ENCODE peak calls at places on chromosome 3, in ten cellular contexts. O is globus pallidus, F is HTR-8/SVneo, S is AG09319, V is stomach, N is anterior cingulate cortex, D is hepatic stellate cell, H is GM13977, X is HuH-7, G is nephron progenitor cell. R is an unnamed sample.

GRCh38 chr3:59573911-59574310 is 524.1 kb upstream of the CFAP20DC start:
- DNase-seq in O (peak; percentile 93), F (no peak), S (peak; percentile 78), V (no peak), N (peak; percentile 67), D (peak; percentile 16), H (no peak), X (no peak), G (no peak), R (no peak)

GRCh38 chr3:130517541-130517940 is 564 bp downstream of the COL6A6 start:
- DNase-seq in O (no peak), F (no peak), S (no peak), V (no peak), N (no peak), D (no peak), H (no peak), X (no peak), G (peak; percentile 12), R (no peak)

GRCh38 chr3:58306662-58307286 is 454 bp downstream of the HTD2 start:
- DNase-seq in O (no peak), F (no peak), S (no peak), V (peak; percentile 30), N (no peak), D (peak; percentile 46), H (peak; percentile 52), X (no peak), G (peak; percentile 40), R (peak; percentile 57)

GRCh38 chr3:14497321-14497720 is 42.8 kb downstream of the GRIP2 start:
- DNase-seq in O (no peak), F (no peak), S (no peak), V (no peak), N (no peak), D (no peak), H (no peak), X (peak; percentile 66), G (no peak), R (no peak)

GRCh38 chr3:49900491-49901153 is 3.1 kb downstream of the MST1R start:
- DNase-seq in O (no peak), F (peak; percentile 82), S (no peak), V (peak; percentile 93), N (no peak), D (peak; percentile 70), H (no peak), X (no peak), G (no peak), R (peak; percentile 91)

GRCh38 chr3:146503459-146504202 is 34.3 kb upstream of the PLSCR2 start:
- DNase-seq in O (no peak), F (peak; percentile 46), S (peak; percentile 44), V (no peak), N (no peak), D (peak; percentile 56), H (peak; percentile 45), X (no peak), G (no peak), R (peak; percentile 55)

GRCh38 chr3:135217730-135218129 is 422.7 kb downstream of the EPHB1 start:
- DNase-seq in O (no peak), F (no peak), S (no peak), V (no peak), N (no peak), D (no peak), H (no peak), X (no peak), G (no peak), R (no peak)

GRCh38 chr3:99562990-99563607 is 75.3 kb upstream of the COL8A1 start:
- DNase-seq in O (no peak), F (peak; percentile 8), S (no peak), V (no peak), N (no peak), D (no peak), H (no peak), X (no peak), G (no peak), R (no peak)

GRCh38 chr3:170107926-170108325 is 70.1 kb downstream of the GPR160 start:
- DNase-seq in O (no peak), F (no peak), S (no peak), V (no peak), N (no peak), D (no peak), H (no peak), X (no peak), G (no peak), R (no peak)

GRCh38 chr3:24123596-24123995 is 178.5 kb downstream of the NR1D2 start:
- DNase-seq in O (no peak), F (peak; percentile 34), S (no peak), V (no peak), N (no peak), D (peak; percentile 40), H (no peak), X (no peak), G (no peak), R (no peak)

GRCh38 chr3:133930341-133930933 is 34.8 kb upstream of the RAB6B start:
- DNase-seq in O (peak; percentile 22), F (peak; percentile 62), S (peak; percentile 47), V (no peak), N (no peak), D (peak; percentile 58), H (peak; percentile 61), X (peak; percentile 70), G (no peak), R (no peak)

GRCh38 chr3:160464321-160464720 is 14.7 kb upstream of the TRIM59 start:
- DNase-seq in O (peak; percentile 96), F (no peak), S (no peak), V (no peak), N (peak; percentile 61), D (no peak), H (no peak), X (no peak), G (no peak), R (no peak)

GRCh38 chr3:50321146-50321843 is 1.2 kb downstream of the HYAL2 start:
- DNase-seq in O (peak; percentile 89), F (peak; percentile 94), S (peak; percentile 68), V (peak; percentile 92), N (peak; percentile 92), D (peak; percentile 96), H (peak; percentile 93), X (peak; percentile 91), G (peak; percentile 90), R (peak; percentile 95)

GRCh38 chr3:164641071-164641470 is 437.2 kb downstream of the SI start:
- DNase-seq in O (no peak), F (no peak), S (peak; percentile 65), V (no peak), N (no peak), D (no peak), H (no peak), X (no peak), G (no peak), R (no peak)

GRCh38 chr3:53171827-53172505 is 11.0 kb downstream of the PRKCD start:
- DNase-seq in O (no peak), F (no peak), S (no peak), V (no peak), N (no peak), D (no peak), H (no peak), X (no peak), G (no peak), R (no peak)

GRCh38 chr3:154843647-154844046 is 236.5 kb upstream of the MME start:
- DNase-seq in O (no peak), F (no peak), S (no peak), V (no peak), N (no peak), D (no peak), H (no peak), X (no peak), G (no peak), R (no peak)

GRCh38 chr3:108250626-108251025 is 28.4 kb upstream of the IFT57 start:
- DNase-seq in O (no peak), F (no peak), S (no peak), V (no peak), N (no peak), D (no peak), H (no peak), X (no peak), G (no peak), R (no peak)

GRCh38 chr3:58564456-58565160 is 12.6 kb downstream of the FAM107A start:
- DNase-seq in O (no peak), F (peak; percentile 70), S (no peak), V (no peak), N (no peak), D (peak; percentile 83), H (no peak), X (no peak), G (no peak), R (no peak)

GRCh38 chr3:180294282-180295027 is 257.7 kb upstream of the PEX5L start:
- DNase-seq in O (no peak), F (no peak), S (no peak), V (no peak), N (no peak), D (no peak), H (no peak), X (no peak), G (no peak), R (no peak)

GRCh38 chr3:171825222-171825828 is 15.0 kb upstream of the PLD1 start:
- DNase-seq in O (no peak), F (peak; percentile 41), S (peak; percentile 88), V (no peak), N (no peak), D (no peak), H (no peak), X (peak; percentile 60), G (no peak), R (no peak)

GRCh38 chr3:10240799-10241198 is 7.5 kb upstream of the TATDN2 start:
- DNase-seq in O (no peak), F (no peak), S (no peak), V (no peak), N (no peak), D (no peak), H (no peak), X (no peak), G (no peak), R (no peak)

GRCh38 chr3:98333989-98334606 is 19.6 kb upstream of the OR5K4 start:
- DNase-seq in O (no peak), F (no peak), S (no peak), V (no peak), N (no peak), D (no peak), H (no peak), X (peak; percentile 15), G (no peak), R (no peak)

GRCh38 chr3:126832933-126833332 is 128.9 kb downstream of the CHCHD6 start:
- DNase-seq in O (no peak), F (no peak), S (no peak), V (no peak), N (no peak), D (no peak), H (no peak), X (no peak), G (no peak), R (no peak)

GRCh38 chr3:63779227-63779626 is 39.9 kb upstream of the C3orf49 start:
- DNase-seq in O (no peak), F (no peak), S (no peak), V (no peak), N (no peak), D (no peak), H (no peak), X (no peak), G (no peak), R (no peak)

GRCh38 chr3:14019459-14019858 is 105.2 kb downstream of the CHCHD4 start:
- DNase-seq in O (no peak), F (no peak), S (no peak), V (no peak), N (no peak), D (no peak), H (no peak), X (no peak), G (no peak), R (no peak)

GRCh38 chr3:71245971-71246860 is 337.3 kb downstream of the FOXP1 start:
- DNase-seq in O (no peak), F (no peak), S (no peak), V (no peak), N (no peak), D (no peak), H (no peak), X (no peak), G (peak; percentile 10), R (no peak)

GRCh38 chr3:50138266-50139230 is 16.6 kb upstream of the SEMA3F start:
- DNase-seq in O (no peak), F (no peak), S (no peak), V (no peak), N (no peak), D (no peak), H (no peak), X (no peak), G (peak; percentile 42), R (no peak)

GRCh38 chr3:126924458-126924857 is 58.5 kb upstream of the PLXNA1 start:
- DNase-seq in O (no peak), F (no peak), S (no peak), V (no peak), N (no peak), D (no peak), H (no peak), X (no peak), G (no peak), R (no peak)